ENCODE peak calls at places on chromosomes 7 and 10, in five cellular contexts. One of them, this sample, is unnamed.
A peak's percentile ranks its signal among the peaks of the same experiment; 100 is the strongest.

GRCh38 chr10:5284311-5285057 is 80.3 kb upstream of the UCN3 start:
- DNase-seq in omental fat pad: no peak
- DNase-seq in globus pallidus: no peak
- DNase-seq in uterus: no peak
- DNase-seq in GM06990: no peak
- DNase-seq in this sample: peak; percentile 82

GRCh38 chr7:72754312-72754711 is 73.7 kb downstream of the TYW1B start:
- DNase-seq in omental fat pad: no peak
- DNase-seq in globus pallidus: no peak
- DNase-seq in uterus: no peak
- DNase-seq in GM06990: no peak
- DNase-seq in this sample: peak; percentile 33

GRCh38 chr10:16049775-16050174 is 189.5 kb upstream of the MINDY3 start:
- DNase-seq in omental fat pad: no peak
- DNase-seq in globus pallidus: no peak
- DNase-seq in uterus: no peak
- DNase-seq in GM06990: no peak
- DNase-seq in this sample: no peak

GRCh38 chr10:111996103-111996502 is 187.5 kb downstream of the GPAM start:
- DNase-seq in omental fat pad: no peak
- DNase-seq in globus pallidus: no peak
- DNase-seq in uterus: no peak
- DNase-seq in GM06990: peak; percentile 47
- DNase-seq in this sample: no peak

GRCh38 chr10:15558136-15558535 is 161.6 kb downstream of the ITGA8 start:
- DNase-seq in omental fat pad: no peak
- DNase-seq in globus pallidus: no peak
- DNase-seq in uterus: no peak
- DNase-seq in GM06990: no peak
- DNase-seq in this sample: peak; percentile 17

GRCh38 chr10:109880886-109881467 is 42.3 kb downstream of the XPNPEP1 start:
- DNase-seq in omental fat pad: no peak
- DNase-seq in globus pallidus: no peak
- DNase-seq in uterus: no peak
- DNase-seq in GM06990: no peak
- DNase-seq in this sample: no peak

GRCh38 chr7:3301472-3301778 is 373 bp downstream of the SDK1 start:
- DNase-seq in omental fat pad: no peak
- DNase-seq in globus pallidus: no peak
- DNase-seq in uterus: no peak
- DNase-seq in GM06990: no peak
- DNase-seq in this sample: no peak

GRCh38 chr7:90345548-90346319 is 782 bp upstream of the GTPBP10 start:
- DNase-seq in omental fat pad: no peak
- DNase-seq in globus pallidus: peak; percentile 26
- DNase-seq in uterus: no peak
- DNase-seq in GM06990: no peak
- DNase-seq in this sample: peak; percentile 44

GRCh38 chr10:260819-261429 is 125.7 kb downstream of the ZMYND11 start:
- DNase-seq in omental fat pad: no peak
- DNase-seq in globus pallidus: no peak
- DNase-seq in uterus: no peak
- DNase-seq in GM06990: no peak
- DNase-seq in this sample: no peak

GRCh38 chr10:24920907-24921881 is 31.2 kb downstream of the PRTFDC1 start:
- DNase-seq in omental fat pad: peak; percentile 40
- DNase-seq in globus pallidus: peak; percentile 82
- DNase-seq in uterus: peak; percentile 55
- DNase-seq in GM06990: peak; percentile 55
- DNase-seq in this sample: peak; percentile 97

GRCh38 chr10:3647074-3647473 is 137.9 kb downstream of the KLF6 start:
- DNase-seq in omental fat pad: no peak
- DNase-seq in globus pallidus: no peak
- DNase-seq in uterus: no peak
- DNase-seq in GM06990: no peak
- DNase-seq in this sample: no peak